ENCODE peak calls at places on chromosomes 3 and 15, in eight cellular contexts. D is AG04449; L is foreskin keratinocyte; H is tibial artery; A is BE2C; G is esophagus muscularis mucosa; P is stimulated activated CD8-positive, alpha-beta memory T cell treated with anti-CD3 and anti-CD28 coated beads, Interleukin-15, amount 100 ng/mL, for 4 hours; S is iris pigment epithelial cell. F is an unnamed sample.

GRCh38 chr3:174651951-174652350 is 207.2 kb upstream of the NAALADL2 start:
- DNase-seq in D (no peak), L (no peak), H (no peak), A (no peak), G (no peak), P (no peak), S (no peak), F (no peak)

GRCh38 chr3:144294659-144295538 is 323.3 kb downstream of the DIPK2A start:
- DNase-seq in D (no peak), L (no peak), H (no peak), A (no peak), G (no peak), P (no peak), S (no peak), F (no peak)

GRCh38 chr3:37779289-37780152 is 82.2 kb upstream of the CTDSPL start:
- DNase-seq in D (peak; percentile 28), L (peak; percentile 25), H (no peak), A (peak; percentile 20), G (no peak), P (no peak), S (peak; percentile 87), F (no peak)

GRCh38 chr15:62494144-62494543 is 329.1 kb upstream of the C2CD4B start:
- DNase-seq in D (no peak), L (no peak), H (no peak), A (peak; percentile 26), G (no peak), P (no peak), S (no peak), F (no peak)

GRCh38 chr3:128569756-128570155 is 76.8 kb upstream of the GATA2 start:
- DNase-seq in D (no peak), L (no peak), H (no peak), A (no peak), G (no peak), P (no peak), S (no peak), F (no peak)

GRCh38 chr3:11077466-11077865 is 76.8 kb upstream of the HRH1 start:
- DNase-seq in D (peak; percentile 50), L (peak; percentile 33), H (no peak), A (no peak), G (no peak), P (no peak), S (peak; percentile 71), F (no peak)

GRCh38 chr3:160754371-160754854 is 1.6 kb upstream of the PPM1L start:
- DNase-seq in D (no peak), L (no peak), H (no peak), A (peak; percentile 61), G (no peak), P (no peak), S (peak; percentile 63), F (no peak)

GRCh38 chr15:67249830-67250229 is 4.6 kb downstream of the AAGAB start:
- DNase-seq in D (no peak), L (no peak), H (no peak), A (no peak), G (no peak), P (no peak), S (no peak), F (no peak)

GRCh38 chr3:27213450-27213849 is 155.7 kb downstream of the NEK10 start:
- DNase-seq in D (no peak), L (no peak), H (no peak), A (no peak), G (no peak), P (no peak), S (no peak), F (no peak)